ENCODE peak calls at places on chromosomes 4 and X, in eight cellular contexts. U is glutamatergic neuron; V is HAP-1; B is heart right ventricle; H is NCI-H1105 treated with DMSO at 0.1 percent for 48 hours; A is stimulated activated CD8-positive, alpha-beta memory T cell treated with anti-CD3 and anti-CD28 coated beads, Interleukin-7, amount 100 ng/mL, for 1 hour; K is AG08396; D is NAMALWA. J is an unnamed sample.

GRCh38 chr4:173436866-173437265 is 38.0 kb upstream of the SCRG1 start:
- DNase-seq in U (no peak), V (no peak), B (no peak), H (peak; percentile 63), A (no peak), K (no peak), D (no peak), J (no peak)

GRCh38 chr4:109703664-109704351 is 563 bp upstream of the CASP6 start:
- DNase-seq in U (no peak), V (no peak), B (no peak), H (peak; percentile 36), A (no peak), K (no peak), D (no peak), J (no peak)

GRCh38 chr4:165606465-165607205 is 227.8 kb downstream of the CPE start:
- DNase-seq in U (no peak), V (no peak), B (no peak), H (no peak), A (no peak), K (no peak), D (no peak), J (no peak)

GRCh38 chrX:31540313-31540712 is 468.5 kb upstream of the FTHL17 start:
- DNase-seq in U (no peak), V (no peak), B (no peak), H (no peak), A (no peak), K (no peak), D (no peak), J (no peak)

GRCh38 chr4:173371292-173372192 is 788 bp downstream of the SAP30 start:
- DNase-seq in U (peak; percentile 71), V (peak; percentile 74), B (peak; percentile 69), H (peak; percentile 49), A (peak; percentile 13), K (peak; percentile 78), D (peak; percentile 72), J (peak; percentile 30)

GRCh38 chr4:38673109-38673978 is 9.3 kb downstream of the KLF3 start:
- DNase-seq in U (no peak), V (no peak), B (peak; percentile 60), H (peak; percentile 92), A (no peak), K (peak; percentile 41), D (no peak), J (no peak)

GRCh38 chr4:155761047-155761446 is 2.2 kb downstream of the GUCY1B1 start:
- DNase-seq in U (no peak), V (no peak), B (no peak), H (no peak), A (no peak), K (no peak), D (no peak), J (no peak)

GRCh38 chr4:155796031-155796430 is 37.2 kb downstream of the GUCY1B1 start:
- DNase-seq in U (no peak), V (peak; percentile 38), B (no peak), H (no peak), A (no peak), K (peak; percentile 13), D (peak; percentile 42), J (no peak)

GRCh38 chr4:129455462-129455861 is 359.5 kb downstream of the C4orf33 start:
- DNase-seq in U (peak; percentile 30), V (peak; percentile 9), B (no peak), H (peak; percentile 88), A (no peak), K (no peak), D (no peak), J (no peak)

GRCh38 chr4:41575665-41576064 is 37.7 kb downstream of the LIMCH1 start:
- DNase-seq in U (no peak), V (no peak), B (no peak), H (no peak), A (no peak), K (no peak), D (no peak), J (no peak)

GRCh38 chr4:32790803-32791202 is 2070.6 kb downstream of the PCDH7 start:
- DNase-seq in U (no peak), V (no peak), B (no peak), H (no peak), A (no peak), K (no peak), D (no peak), J (no peak)

GRCh38 chrX:110167952-110168451 is 149.9 kb downstream of the AMMECR1 start:
- DNase-seq in U (peak; percentile 49), V (no peak), B (no peak), H (no peak), A (peak; percentile 19), K (no peak), D (peak; percentile 53), J (no peak)

GRCh38 chr4:23268072-23268771 is 575.5 kb downstream of the GBA3 start:
- DNase-seq in U (no peak), V (no peak), B (no peak), H (peak; percentile 72), A (no peak), K (no peak), D (no peak), J (no peak)

GRCh38 chr4:168291242-168291641 is 27.3 kb downstream of the DDX60 start:
- DNase-seq in U (no peak), V (no peak), B (no peak), H (no peak), A (no peak), K (no peak), D (no peak), J (no peak)

GRCh38 chrX:72003811-72004750 is 93.4 kb downstream of the NHSL2 start:
- DNase-seq in U (peak; percentile 19), V (no peak), B (peak; percentile 48), H (no peak), A (no peak), K (no peak), D (no peak), J (no peak)

GRCh38 chrX:109886122-109886761 is 116.7 kb upstream of the TMEM164 start:
- DNase-seq in U (peak; percentile 34), V (peak; percentile 71), B (peak; percentile 9), H (peak; percentile 32), A (no peak), K (peak; percentile 70), D (peak; percentile 50), J (no peak)

GRCh38 chr4:149914521-149915115 is 99.0 kb upstream of the IQCM start:
- DNase-seq in U (peak; percentile 65), V (peak; percentile 64), B (peak; percentile 28), H (peak; percentile 37), A (no peak), K (peak; percentile 41), D (peak; percentile 77), J (no peak)

GRCh38 chrX:125709074-125709473 is 389.4 kb downstream of the TEX13C start:
- DNase-seq in U (no peak), V (no peak), B (no peak), H (no peak), A (no peak), K (no peak), D (no peak), J (no peak)

GRCh38 chr4:107122736-107123135 is 86.6 kb upstream of the DKK2 start:
- DNase-seq in U (no peak), V (no peak), B (no peak), H (no peak), A (no peak), K (no peak), D (no peak), J (no peak)

GRCh38 chr4:3295837-3296624 is 3.2 kb downstream of the RGS12 start:
- DNase-seq in U (no peak), V (no peak), B (no peak), H (no peak), A (no peak), K (no peak), D (no peak), J (no peak)

GRCh38 chr4:7384003-7384928 is 50.5 kb downstream of the PSAPL1 start:
- DNase-seq in U (no peak), V (no peak), B (no peak), H (no peak), A (no peak), K (no peak), D (no peak), J (no peak)

GRCh38 chr4:47531241-47531953 is 46.3 kb downstream of the ATP10D start:
- DNase-seq in U (no peak), V (peak; percentile 74), B (peak; percentile 8), H (no peak), A (peak; percentile 3), K (peak; percentile 55), D (no peak), J (no peak)

GRCh38 chr4:170007113-170007512 is 19.1 kb downstream of the MFAP3L start:
- DNase-seq in U (no peak), V (no peak), B (no peak), H (no peak), A (no peak), K (no peak), D (no peak), J (no peak)

GRCh38 chr4:106333186-106333585 is 16.8 kb downstream of the AIMP1 start:
- DNase-seq in U (no peak), V (no peak), B (no peak), H (no peak), A (no peak), K (no peak), D (no peak), J (no peak)

GRCh38 chrX:33001107-33001506 is 210.2 kb downstream of the DMD start:
- DNase-seq in U (no peak), V (no peak), B (no peak), H (no peak), A (no peak), K (no peak), D (peak; percentile 0), J (no peak)

GRCh38 chr4:33283818-33284217 is 2563.6 kb downstream of the PCDH7 start:
- DNase-seq in U (no peak), V (no peak), B (no peak), H (no peak), A (no peak), K (no peak), D (no peak), J (no peak)

GRCh38 chr4:26861434-26862186 is 969 bp downstream of the STIM2 start:
- DNase-seq in U (peak; percentile 78), V (peak; percentile 71), B (peak; percentile 74), H (peak; percentile 54), A (peak; percentile 49), K (peak; percentile 53), D (peak; percentile 95), J (no peak)

GRCh38 chr4:120815361-120815760 is 107.2 kb downstream of the PRDM5 start:
- DNase-seq in U (no peak), V (no peak), B (no peak), H (no peak), A (no peak), K (no peak), D (no peak), J (no peak)

GRCh38 chr4:177187371-177187770 is 122.3 kb upstream of the NEIL3 start:
- DNase-seq in U (no peak), V (no peak), B (no peak), H (no peak), A (no peak), K (no peak), D (no peak), J (no peak)

GRCh38 chr4:150140774-150141400 is 62.6 kb downstream of the DCLK2 start:
- DNase-seq in U (no peak), V (no peak), B (no peak), H (no peak), A (no peak), K (peak; percentile 27), D (no peak), J (no peak)

GRCh38 chrX:150360331-150360730 is 2.8 kb upstream of the MAMLD1 start:
- DNase-seq in U (no peak), V (no peak), B (no peak), H (no peak), A (no peak), K (no peak), D (no peak), J (no peak)

GRCh38 chrX:118730500-118731247 is 3.3 kb downstream of the IL13RA1 start:
- DNase-seq in U (no peak), V (no peak), B (no peak), H (no peak), A (no peak), K (no peak), D (no peak), J (no peak)

GRCh38 chr4:8414377-8414776 is 26.1 kb downstream of the ACOX3 start:
- DNase-seq in U (no peak), V (no peak), B (no peak), H (no peak), A (no peak), K (no peak), D (no peak), J (no peak)

GRCh38 chr4:2849267-2850140 is 5.9 kb downstream of the ADD1 start:
- DNase-seq in U (no peak), V (no peak), B (no peak), H (no peak), A (no peak), K (no peak), D (no peak), J (no peak)

J was measured in cerebellar nuclear complex.